ENCODE peak calls at places on chromosomes 11 and 22, in eight cellular contexts. F is GM12891, K is AG08396, X is fibroblast of pulmonary artery, A is neural crest cell, Q is non-pigmented ciliary epithelial cell, S is body of pancreas, V is astrocyte of the spinal cord. Y is an unnamed sample.

GRCh38 chr22:40128989-40129388 is 48.7 kb upstream of the TNRC6B start:
- DNase-seq in V (no peak), Q (no peak), S (no peak), F (peak), A (no peak), K (no peak), X (no peak), Y (no peak)

GRCh38 chr11:134388590-134388989 is 23.5 kb downstream of the B3GAT1 start:
- DNase-seq in A (no peak), Q (no peak), F (no peak), K (no peak), S (no peak), V (no peak), X (no peak), Y (no peak)

GRCh38 chr22:17726561-17727243 is 47.6 kb downstream of the BID start:
- DNase-seq in X (peak), S (no peak), F (no peak), V (peak), Q (no peak), K (peak), A (no peak), Y (no peak)

GRCh38 chr11:133082453-133082781 is 449.9 kb downstream of the OPCML start:
- DNase-seq in Q (no peak), F (no peak), X (peak), S (peak), A (no peak), V (no peak), K (no peak), Y (no peak)

GRCh38 chr22:44658371-44658953 is 43.5 kb upstream of the PRR5 start:
- DNase-seq in K (peak), X (peak), F (no peak), V (peak), Q (no peak), S (peak), A (no peak), Y (no peak)

GRCh38 chr11:111422494-111423249 is 43.6 kb upstream of the POU2AF1 start:
- DNase-seq in A (peak), V (peak), X (peak), K (peak), Q (no peak), S (peak), F (no peak), Y (peak)

GRCh38 chr22:41697126-41697775 is 2.1 kb upstream of the MEI1 start:
- DNase-seq in X (peak), V (peak), S (peak), Q (peak), A (peak), F (peak), K (peak), Y (peak)

GRCh38 chr22:39315389-39315788 is 4.0 kb downstream of the RPL3 start:
- DNase-seq in K (no peak), A (no peak), X (no peak), F (no peak), S (no peak), Q (no peak), V (no peak), Y (no peak)

GRCh38 chr11:117823294-117823940 is 1.1 kb downstream of the FXYD2 start:
- DNase-seq in X (peak), K (no peak), F (no peak), A (no peak), S (peak), Q (no peak), V (no peak), Y (no peak)

GRCh38 chr11:95655544-95655943 is 134.0 kb downstream of the FAM76B start:
- DNase-seq in A (no peak), F (no peak), V (no peak), K (no peak), S (no peak), X (no peak), Q (no peak), Y (no peak)

GRCh38 chr22:47293368-47294221 is 531.1 kb downstream of the TBC1D22A start:
- DNase-seq in A (no peak), V (no peak), K (no peak), Q (no peak), X (no peak), F (no peak), S (no peak), Y (no peak)

GRCh38 chr11:69320756-69321741 is 27.1 kb downstream of the MYEOV start:
- DNase-seq in V (peak), K (no peak), X (no peak), S (no peak), F (no peak), Q (no peak), A (no peak), Y (no peak)

GRCh38 chr22:47847281-47847890 is 1084.9 kb downstream of the TBC1D22A start:
- DNase-seq in K (no peak), X (no peak), Q (no peak), A (no peak), F (no peak), S (no peak), V (no peak), Y (no peak)

Y was measured in iPS DF 6.9.